ENCODE peak calls at places on chromosomes 6 and 20, in four cellular contexts. One of them, this sample, is unnamed.
A peak's percentile ranks its signal among the peaks of the same experiment; 100 is the strongest.

GRCh38 chr6:9848094-9848493 is 566.8 kb downstream of the TFAP2A start:
- DNase-seq in transverse colon: no peak
- DNase-seq in IMR-90: peak; percentile 39
- DNase-seq in stomach: no peak
- DNase-seq in this sample: no peak

GRCh38 chr20:37237656-37238055 is 24.0 kb downstream of the GHRH start:
- DNase-seq in transverse colon: no peak
- DNase-seq in IMR-90: no peak
- DNase-seq in stomach: no peak
- DNase-seq in this sample: no peak

GRCh38 chr6:70310063-70310694 is 7.3 kb upstream of the COL9A1 start:
- DNase-seq in transverse colon: no peak
- DNase-seq in IMR-90: peak; percentile 53
- DNase-seq in stomach: no peak
- DNase-seq in this sample: peak; percentile 23

GRCh38 chr6:14476793-14477531 is 359.4 kb downstream of the CD83 start:
- DNase-seq in transverse colon: peak; percentile 74
- DNase-seq in IMR-90: peak; percentile 100
- DNase-seq in stomach: peak; percentile 51
- DNase-seq in this sample: peak; percentile 20

GRCh38 chr20:19785886-19786285 is 27.8 kb downstream of the RIN2 start:
- DNase-seq in transverse colon: no peak
- DNase-seq in IMR-90: peak; percentile 42
- DNase-seq in stomach: no peak
- DNase-seq in this sample: no peak

GRCh38 chr20:48928832-48929725 is 7.6 kb downstream of the ARFGEF2 start:
- DNase-seq in transverse colon: no peak
- DNase-seq in IMR-90: peak; percentile 69
- DNase-seq in stomach: no peak
- DNase-seq in this sample: peak; percentile 49

GRCh38 chr20:36097331-36097730 is 57.2 kb upstream of the EPB41L1 start:
- DNase-seq in transverse colon: peak; percentile 64
- DNase-seq in IMR-90: peak; percentile 52
- DNase-seq in stomach: no peak
- DNase-seq in this sample: no peak

GRCh38 chr20:2292711-2293110 is 3.1 kb upstream of the TGM3 start:
- DNase-seq in transverse colon: no peak
- DNase-seq in IMR-90: no peak
- DNase-seq in stomach: no peak
- DNase-seq in this sample: no peak

GRCh38 chr6:40907198-40907701 is 131.8 kb downstream of the UNC5CL start:
- DNase-seq in transverse colon: peak; percentile 13
- DNase-seq in IMR-90: peak; percentile 9
- DNase-seq in stomach: peak; percentile 60
- DNase-seq in this sample: peak; percentile 39

GRCh38 chr6:158856261-158856660 is 37.1 kb upstream of the EZR start:
- DNase-seq in transverse colon: no peak
- DNase-seq in IMR-90: no peak
- DNase-seq in stomach: peak; percentile 59
- DNase-seq in this sample: no peak

GRCh38 chr6:31702421-31702818 is 704 bp downstream of the ABHD16A start:
- DNase-seq in transverse colon: no peak
- DNase-seq in IMR-90: no peak
- DNase-seq in stomach: no peak
- DNase-seq in this sample: no peak

GRCh38 chr20:24955045-24955444 is 6.0 kb downstream of the CST7 start:
- DNase-seq in transverse colon: no peak
- DNase-seq in IMR-90: no peak
- DNase-seq in stomach: peak; percentile 20
- DNase-seq in this sample: no peak

GRCh38 chr6:149334682-149335160 is 17.2 kb downstream of the TAB2 start:
- DNase-seq in transverse colon: no peak
- DNase-seq in IMR-90: peak; percentile 80
- DNase-seq in stomach: peak; percentile 34
- DNase-seq in this sample: no peak

GRCh38 chr6:114713690-114714089 is 370.9 kb upstream of the HS3ST5 start:
- DNase-seq in transverse colon: no peak
- DNase-seq in IMR-90: no peak
- DNase-seq in stomach: no peak
- DNase-seq in this sample: no peak

GRCh38 chr6:87660226-87660886 is 41.7 kb downstream of the AKIRIN2 start:
- DNase-seq in transverse colon: no peak
- DNase-seq in IMR-90: peak; percentile 83
- DNase-seq in stomach: no peak
- DNase-seq in this sample: no peak

GRCh38 chr6:81894788-81895221 is 142.3 kb upstream of the TENT5A start:
- DNase-seq in transverse colon: no peak
- DNase-seq in IMR-90: peak; percentile 39
- DNase-seq in stomach: no peak
- DNase-seq in this sample: no peak

GRCh38 chr20:23690581-23690980 is 1.7 kb upstream of the CST4 start:
- DNase-seq in transverse colon: no peak
- DNase-seq in IMR-90: no peak
- DNase-seq in stomach: no peak
- DNase-seq in this sample: no peak

GRCh38 chr20:62754991-62755356 is 41.3 kb upstream of the MRGBP start:
- DNase-seq in transverse colon: no peak
- DNase-seq in IMR-90: no peak
- DNase-seq in stomach: no peak
- DNase-seq in this sample: no peak

GRCh38 chr6:107811591-107812218 is 12.4 kb downstream of the SCML4 start:
- DNase-seq in transverse colon: no peak
- DNase-seq in IMR-90: peak; percentile 21
- DNase-seq in stomach: no peak
- DNase-seq in this sample: no peak

GRCh38 chr6:12291785-12292604 is 1.8 kb downstream of the EDN1 start:
- DNase-seq in transverse colon: peak; percentile 47
- DNase-seq in IMR-90: peak; percentile 33
- DNase-seq in stomach: peak; percentile 58
- DNase-seq in this sample: no peak

GRCh38 chr6:4485735-4486134 is 290.5 kb upstream of the CDYL start:
- DNase-seq in transverse colon: no peak
- DNase-seq in IMR-90: no peak
- DNase-seq in stomach: no peak
- DNase-seq in this sample: no peak

GRCh38 chr6:89242574-89243330 is 25.6 kb upstream of the GABRR1 start:
- DNase-seq in transverse colon: peak; percentile 12
- DNase-seq in IMR-90: peak; percentile 61
- DNase-seq in stomach: no peak
- DNase-seq in this sample: peak; percentile 27

GRCh38 chr20:64180673-64181072 is 16.4 kb downstream of the MYT1 start:
- DNase-seq in transverse colon: no peak
- DNase-seq in IMR-90: no peak
- DNase-seq in stomach: no peak
- DNase-seq in this sample: no peak

GRCh38 chr6:129637340-129638054 is 72.5 kb downstream of the ARHGAP18 start:
- DNase-seq in transverse colon: no peak
- DNase-seq in IMR-90: no peak
- DNase-seq in stomach: no peak
- DNase-seq in this sample: no peak

GRCh38 chr20:16927031-16927430 is 178.9 kb downstream of the OTOR start:
- DNase-seq in transverse colon: no peak
- DNase-seq in IMR-90: no peak
- DNase-seq in stomach: no peak
- DNase-seq in this sample: no peak

GRCh38 chr6:130697661-130698535 is 129.3 kb upstream of the SMLR1 start:
- DNase-seq in transverse colon: peak; percentile 27
- DNase-seq in IMR-90: peak; percentile 66
- DNase-seq in stomach: peak; percentile 40
- DNase-seq in this sample: no peak

GRCh38 chr6:148885154-148885870 is 138.5 kb downstream of the UST start:
- DNase-seq in transverse colon: no peak
- DNase-seq in IMR-90: peak; percentile 91
- DNase-seq in stomach: no peak
- DNase-seq in this sample: no peak

GRCh38 chr20:52191132-52191435 is 495 bp downstream of the ZFP64 start:
- DNase-seq in transverse colon: no peak
- DNase-seq in IMR-90: peak; percentile 7
- DNase-seq in stomach: no peak
- DNase-seq in this sample: no peak

GRCh38 chr6:49766762-49767161 is 20.3 kb downstream of the PGK2 start:
- DNase-seq in transverse colon: no peak
- DNase-seq in IMR-90: no peak
- DNase-seq in stomach: no peak
- DNase-seq in this sample: no peak

GRCh38 chr20:4383966-4384365 is 337.7 kb upstream of the PRND start:
- DNase-seq in transverse colon: no peak
- DNase-seq in IMR-90: no peak
- DNase-seq in stomach: no peak
- DNase-seq in this sample: no peak

GRCh38 chr20:4384961-4385360 is 336.7 kb upstream of the PRND start:
- DNase-seq in transverse colon: no peak
- DNase-seq in IMR-90: no peak
- DNase-seq in stomach: no peak
- DNase-seq in this sample: no peak
- TF ChIP-seq POLR2A in transverse colon: no peak
- TF ChIP-seq POLR2A in IMR-90: no peak
- TF ChIP-seq POLR2A in stomach: no peak
- TF ChIP-seq POLR2A in this sample: no peak

GRCh38 chr6:170235726-170236125 is 55.2 kb downstream of the DLL1 start:
- DNase-seq in transverse colon: no peak
- DNase-seq in IMR-90: no peak
- DNase-seq in stomach: no peak
- DNase-seq in this sample: no peak

GRCh38 chr6:170237999-170238740 is 52.7 kb downstream of the DLL1 start:
- DNase-seq in transverse colon: no peak
- DNase-seq in IMR-90: no peak
- DNase-seq in stomach: no peak
- DNase-seq in this sample: no peak

GRCh38 chr6:170238741-170239565 is 51.9 kb downstream of the DLL1 start:
- DNase-seq in transverse colon: no peak
- DNase-seq in IMR-90: no peak
- DNase-seq in stomach: no peak
- DNase-seq in this sample: no peak

GRCh38 chr6:170234419-170234818 is 56.5 kb downstream of the DLL1 start:
- DNase-seq in transverse colon: no peak
- DNase-seq in IMR-90: no peak
- DNase-seq in stomach: no peak
- DNase-seq in this sample: no peak

GRCh38 chr6:170236131-170236851 is 54.6 kb downstream of the DLL1 start:
- DNase-seq in transverse colon: no peak
- DNase-seq in IMR-90: no peak
- DNase-seq in stomach: no peak
- DNase-seq in this sample: no peak
- H3K27me3 ChIP-seq in transverse colon: no peaks in the 10 kb centered on the region
- H3K27me3 ChIP-seq in IMR-90: peaks cover 2% of the 10 kb centered on the region
- H3K27me3 ChIP-seq in stomach: peaks cover 12% of the 10 kb centered on the region
- H3K27me3 ChIP-seq in this sample: no peaks in the 10 kb centered on the region

DNA sequence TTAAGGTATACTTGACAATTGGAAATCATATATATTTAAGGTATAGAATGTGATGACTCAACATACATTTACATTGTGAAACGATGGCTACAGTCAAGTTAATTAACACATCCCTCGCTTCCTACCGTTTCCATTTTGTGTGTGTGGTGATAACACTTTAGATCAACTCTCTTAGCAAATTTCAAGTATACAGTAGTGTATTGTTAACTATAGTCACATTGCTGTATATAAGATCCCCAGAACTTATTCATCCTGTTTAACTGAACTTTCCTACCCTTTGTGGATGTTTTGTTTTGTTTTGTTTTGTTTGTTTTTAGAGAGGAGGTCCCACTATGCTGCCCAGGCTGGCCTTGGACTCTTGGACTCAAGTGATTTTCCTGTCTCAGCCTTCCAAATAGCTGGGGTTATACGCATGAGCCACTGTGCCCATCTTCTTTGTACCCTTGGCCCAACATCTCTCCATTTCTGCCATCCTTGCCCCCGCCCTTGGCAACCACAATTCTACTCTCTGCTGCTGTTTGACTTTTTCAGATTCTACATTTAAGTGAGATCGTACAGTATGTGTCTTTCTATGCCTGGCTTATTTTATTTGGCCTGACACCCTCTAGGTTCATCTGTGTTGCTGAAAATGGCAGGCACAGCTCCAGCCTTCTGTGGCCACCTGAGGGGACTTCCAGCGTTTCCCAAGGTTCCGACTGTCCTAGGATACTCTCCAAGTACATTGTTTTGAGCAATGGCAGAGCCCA is 90.5 kb upstream of the SNX9 start:
- DNase-seq in transverse colon: no peak
- DNase-seq in IMR-90: no peak
- DNase-seq in stomach: no peak
- DNase-seq in this sample: no peak
- TF ChIP-seq POLR2A in transverse colon: no peak
- TF ChIP-seq POLR2A in IMR-90: no peak
- TF ChIP-seq POLR2A in stomach: no peak
- TF ChIP-seq POLR2A in this sample: no peak

GRCh38 chr20:47758517-47759450 is 26.5 kb downstream of the SULF2 start:
- DNase-seq in transverse colon: no peak
- DNase-seq in IMR-90: no peak
- DNase-seq in stomach: no peak
- DNase-seq in this sample: no peak

GRCh38 chr20:47753571-47754120 is 31.6 kb downstream of the SULF2 start:
- DNase-seq in transverse colon: no peak
- DNase-seq in IMR-90: no peak
- DNase-seq in stomach: no peak
- DNase-seq in this sample: no peak

GRCh38 chr20:47751449-47751848 is 33.8 kb downstream of the SULF2 start:
- DNase-seq in transverse colon: no peak
- DNase-seq in IMR-90: no peak
- DNase-seq in stomach: no peak
- DNase-seq in this sample: no peak

GRCh38 chr20:47754301-47754700 is 31.0 kb downstream of the SULF2 start:
- DNase-seq in transverse colon: no peak
- DNase-seq in IMR-90: no peak
- DNase-seq in stomach: no peak
- DNase-seq in this sample: no peak

DNA sequence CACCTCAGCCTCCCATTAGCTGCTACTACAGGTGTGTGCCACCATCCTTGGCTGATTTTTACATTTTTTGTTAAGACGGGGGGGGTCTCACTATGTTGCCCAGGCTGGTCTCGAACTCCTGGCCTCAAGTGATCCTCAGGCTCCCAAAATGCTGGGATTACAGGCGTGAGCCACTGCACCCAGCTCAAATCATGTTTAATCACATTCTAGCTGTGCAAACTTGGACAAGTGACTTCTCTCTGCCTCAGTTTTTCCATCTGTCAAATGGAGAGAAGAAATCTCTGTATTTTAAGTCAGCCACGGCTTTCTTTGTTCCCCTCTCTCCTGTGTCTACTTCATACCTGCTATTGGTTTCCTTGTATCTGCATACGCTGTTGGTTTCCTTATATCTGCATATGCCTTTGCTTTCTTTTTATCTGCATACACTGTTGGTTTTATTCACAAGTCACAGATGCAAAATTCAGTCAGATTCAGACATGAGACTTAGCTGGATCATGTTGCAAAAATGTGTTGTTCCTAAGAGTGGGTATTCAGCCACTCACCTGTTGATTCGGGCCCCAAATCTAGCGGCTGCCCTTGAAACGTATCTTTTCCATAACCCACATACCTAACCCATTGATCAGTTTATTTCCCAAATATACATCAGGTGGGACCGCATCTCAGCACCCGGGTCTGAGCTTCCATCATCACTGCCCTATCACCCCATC is 30.2 kb downstream of the SULF2 start:
- DNase-seq in transverse colon: no peak
- DNase-seq in IMR-90: no peak
- DNase-seq in stomach: no peak
- DNase-seq in this sample: no peak
- H3K27me3 ChIP-seq in transverse colon: no peaks in the 10 kb centered on the region
- H3K27me3 ChIP-seq in IMR-90: peaks cover 10% of the 10 kb centered on the region
- H3K27me3 ChIP-seq in stomach: peaks cover 5% of the 10 kb centered on the region
- H3K27me3 ChIP-seq in this sample: no peaks in the 10 kb centered on the region

This sample was measured in prostate gland.